ENCODE peak calls at places on chromosomes 12 and 14, in four cellular contexts. One of them, this sample, is unnamed.

GRCh38 chr14:42192659-42193425 is 586.2 kb downstream of the LRFN5 start:
- DNase-seq in psoas muscle: no peak
- DNase-seq in NCI-H1417: no peak
- DNase-seq in keratinocyte: no peak
- DNase-seq in this sample: peak

GRCh38 chr12:120125792-120126634 is 9.5 kb upstream of the RAB35 start:
- DNase-seq in keratinocyte: no peak
- DNase-seq in NCI-H1417: no peak
- DNase-seq in psoas muscle: no peak
- DNase-seq in this sample: no peak

GRCh38 chr12:58301337-58302122 is 360.2 kb downstream of the ATP23 start:
- DNase-seq in keratinocyte: no peak
- DNase-seq in NCI-H1417: no peak
- DNase-seq in psoas muscle: no peak
- DNase-seq in this sample: no peak

GRCh38 chr12:109539508-109539907 is 33.8 kb downstream of the MMAB start:
- DNase-seq in keratinocyte: no peak
- DNase-seq in psoas muscle: no peak
- DNase-seq in NCI-H1417: no peak
- DNase-seq in this sample: no peak

GRCh38 chr14:60656755-60657608 is 7.7 kb upstream of the SIX1 start:
- DNase-seq in keratinocyte: no peak
- DNase-seq in NCI-H1417: peak
- DNase-seq in psoas muscle: peak
- DNase-seq in this sample: no peak

GRCh38 chr14:74502236-74503019 is 8.9 kb downstream of the ISCA2 start:
- DNase-seq in psoas muscle: no peak
- DNase-seq in NCI-H1417: peak
- DNase-seq in keratinocyte: no peak
- DNase-seq in this sample: peak

GRCh38 chr14:28609228-28609828 is 157.3 kb upstream of the FOXG1 start:
- DNase-seq in NCI-H1417: peak
- DNase-seq in keratinocyte: no peak
- DNase-seq in psoas muscle: no peak
- DNase-seq in this sample: peak

GRCh38 chr12:10497602-10498001 is 8.1 kb upstream of the EIF2S3B start:
- DNase-seq in keratinocyte: no peak
- DNase-seq in psoas muscle: no peak
- DNase-seq in NCI-H1417: no peak
- DNase-seq in this sample: no peak

GRCh38 chr12:124784871-124785572 is 78.6 kb downstream of the SCARB1 start:
- DNase-seq in psoas muscle: no peak
- DNase-seq in keratinocyte: no peak
- DNase-seq in NCI-H1417: no peak
- DNase-seq in this sample: no peak

GRCh38 chr12:47770086-47770726 is 2.8 kb upstream of the SLC48A1 start:
- DNase-seq in psoas muscle: no peak
- DNase-seq in NCI-H1417: no peak
- DNase-seq in keratinocyte: no peak
- DNase-seq in this sample: no peak

GRCh38 chr12:90261283-90261682 is 552.6 kb upstream of the ATP2B1 start:
- DNase-seq in NCI-H1417: no peak
- DNase-seq in psoas muscle: no peak
- DNase-seq in keratinocyte: no peak
- DNase-seq in this sample: peak